ENCODE peak calls at places on chromosomes 13 and 19, in eight cellular contexts. D is lower lobe of right lung, E is HCT116, W is neural progenitor cell, B is ascending aorta, O is mucosa of descending colon, M is breast epithelium, H is tibial nerve. J is an unnamed sample. For H3K9me3, the result is how much of the 10 kb centered on the place peaks cover.

GRCh38 chr13:57925250-57925649 is 293.7 kb downstream of the PCDH17 start:
- DNase-seq in D (no peak), E (no peak), W (no peak), B (no peak), O (no peak), M (no peak), H (no peak), J (no peak)

GRCh38 chr19:48862827-48863226 is 5.6 kb downstream of the PLEKHA4 start:
- DNase-seq in D (no peak), E (no peak), W (no peak), B (no peak), O (no peak), M (no peak), H (no peak), J (no peak)

GRCh38 chr19:5296457-5297271 is 43.9 kb downstream of the PTPRS start:
- DNase-seq in D (no peak), E (no peak), W (no peak), B (no peak), O (no peak), M (no peak), H (no peak), J (no peak)

GRCh38 chr19:38745316-38745715 is 1.0 kb upstream of the CAPN12 start:
- DNase-seq in D (peak), E (no peak), W (no peak), B (no peak), O (no peak), M (no peak), H (no peak), J (no peak)

GRCh38 chr19:28727133-28727834 is 485.7 kb downstream of the UQCRFS1 start:
- DNase-seq in D (no peak), E (no peak), W (peak), B (no peak), O (peak), M (no peak), H (no peak), J (no peak)

GRCh38 chr19:2199861-2200623 is 36.1 kb downstream of the PLEKHJ1 start:
- DNase-seq in D (no peak), E (no peak), W (no peak), B (no peak), O (no peak), M (no peak), H (no peak), J (no peak)

GRCh38 chr13:34847751-34848150 is 94.3 kb upstream of the NBEA start:
- DNase-seq in D (no peak), E (no peak), W (no peak), B (no peak), O (peak), M (no peak), H (no peak), J (no peak)

GRCh38 chr13:20425819-20426219 is 99.8 kb downstream of the CRYL1 start:
- DNase-seq in D (no peak), E (no peak), W (no peak), B (no peak), O (no peak), M (no peak), H (no peak), J (no peak)

GRCh38 chr19:50959731-50960500 is 7.1 kb upstream of the KLK5 start:
- DNase-seq in D (no peak), E (no peak), W (no peak), B (no peak), O (no peak), M (no peak), H (no peak), J (no peak)

GRCh38 chr19:50962245-50962644 is 7.1 kb downstream of the KLK6 start:
- DNase-seq in D (no peak), E (no peak), W (no peak), B (no peak), O (no peak), M (no peak), H (no peak), J (no peak)

GRCh38 chr19:50967924-50968708 is 1.3 kb downstream of the KLK6 start:
- DNase-seq in D (no peak), E (no peak), W (peak), B (no peak), O (no peak), M (no peak), H (no peak), J (no peak)

GRCh38 chr19:50963381-50963780 is 6.0 kb downstream of the KLK6 start:
- DNase-seq in D (no peak), E (no peak), W (no peak), B (no peak), O (no peak), M (no peak), H (no peak), J (no peak)

GRCh38 chr19:50964266-50964665 is 5.1 kb downstream of the KLK6 start:
- DNase-seq in D (no peak), E (no peak), W (no peak), B (no peak), O (no peak), M (no peak), H (no peak), J (no peak)
- H3K9me3 ChIP-seq in D (under half), E (under half), W (under half), B (under half), O (under half), M (under half), H (under half), J (under half)

DNA sequence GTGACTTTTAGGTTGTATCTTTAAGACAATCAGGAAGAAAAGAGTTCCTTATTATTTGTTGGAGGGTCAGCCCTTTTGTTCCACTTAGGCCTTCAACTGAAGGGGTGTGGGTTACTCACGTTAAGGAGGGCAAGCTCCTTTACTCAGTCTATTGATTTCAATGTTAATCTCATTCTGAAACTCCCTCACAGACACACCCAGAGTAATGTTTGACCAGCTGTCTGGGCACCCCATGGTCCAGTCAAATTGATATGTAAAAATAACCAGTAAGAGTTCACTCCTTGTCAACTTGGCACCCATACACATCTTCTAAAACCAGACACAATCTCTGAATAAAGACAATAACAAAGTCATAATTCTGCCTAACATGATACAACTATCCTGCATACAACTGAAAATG is 292.9 kb downstream of the KLF5 start:
- DNase-seq in D (no peak), E (no peak), W (no peak), B (no peak), O (no peak), M (no peak), H (no peak), J (no peak)
- TF ChIP-seq CTCF in D (no peak), E (no peak), W (no peak), B (no peak), O (no peak), M (no peak), H (no peak), J (no peak)

DNA sequence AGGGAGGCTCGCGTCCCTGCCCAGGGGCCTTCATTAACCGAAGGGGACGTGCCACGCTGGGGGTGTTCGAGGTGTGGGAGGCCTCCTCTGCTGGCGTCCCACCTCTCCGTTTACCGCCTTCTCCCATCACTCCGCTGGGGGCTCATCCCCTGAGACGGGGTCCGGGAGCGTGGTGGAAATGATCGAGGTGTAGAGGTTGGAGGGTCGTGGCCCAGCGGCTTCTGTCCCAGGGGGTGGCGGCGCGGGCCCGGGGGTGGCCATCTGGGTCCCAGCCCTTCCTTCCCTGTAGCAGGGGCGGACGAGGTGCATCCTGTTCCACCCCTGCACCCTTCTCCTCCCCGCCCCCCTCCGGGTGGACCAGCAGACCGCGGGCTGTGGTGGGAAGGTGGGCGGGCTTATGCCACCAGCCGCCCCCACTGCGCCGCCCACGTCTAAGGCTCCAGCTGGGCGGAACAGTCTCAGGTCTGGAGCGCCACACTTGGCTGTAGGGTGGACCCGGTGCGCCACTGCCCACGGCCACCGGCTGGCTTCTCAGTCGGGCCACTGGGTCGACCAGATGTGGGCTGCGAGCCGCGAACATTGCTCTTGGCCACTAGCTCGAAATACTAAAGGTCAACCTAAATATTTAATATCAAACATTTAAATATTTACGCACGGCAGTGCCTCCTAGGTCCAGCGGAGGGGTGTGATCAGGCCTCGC is 69.5 kb downstream of the ZNF723 start:
- DNase-seq in D (no peak), E (no peak), W (no peak), B (no peak), O (no peak), M (no peak), H (no peak), J (no peak)
- H3K9me3 ChIP-seq in D (under half), E (under half), W (under half), B (under half), O (half or more), M (half or more), H (under half), J (under half)

GRCh38 chr13:109333893-109334651 is 452.3 kb downstream of the IRS2 start:
- DNase-seq in D (no peak), E (no peak), W (no peak), B (no peak), O (no peak), M (no peak), H (no peak), J (no peak)

GRCh38 chr13:109331898-109332297 is 454.5 kb downstream of the IRS2 start:
- DNase-seq in D (no peak), E (no peak), W (no peak), B (no peak), O (peak), M (no peak), H (no peak), J (no peak)

GRCh38 chr13:109330123-109330522 is 456.3 kb downstream of the IRS2 start:
- DNase-seq in D (no peak), E (no peak), W (no peak), B (no peak), O (no peak), M (no peak), H (no peak), J (no peak)

GRCh38 chr13:109330941-109331340 is 455.4 kb downstream of the IRS2 start:
- DNase-seq in D (no peak), E (no peak), W (no peak), B (no peak), O (no peak), M (no peak), H (no peak), J (no peak)

GRCh38 chr13:109332501-109333499 is 453.6 kb downstream of the IRS2 start:
- DNase-seq in D (no peak), E (no peak), W (no peak), B (no peak), O (peak), M (no peak), H (no peak), J (no peak)
- TF ChIP-seq CTCF in D (no peak), E (no peak), W (peak), B (no peak), O (no peak), M (no peak), H (no peak), J (no peak)

DNA sequence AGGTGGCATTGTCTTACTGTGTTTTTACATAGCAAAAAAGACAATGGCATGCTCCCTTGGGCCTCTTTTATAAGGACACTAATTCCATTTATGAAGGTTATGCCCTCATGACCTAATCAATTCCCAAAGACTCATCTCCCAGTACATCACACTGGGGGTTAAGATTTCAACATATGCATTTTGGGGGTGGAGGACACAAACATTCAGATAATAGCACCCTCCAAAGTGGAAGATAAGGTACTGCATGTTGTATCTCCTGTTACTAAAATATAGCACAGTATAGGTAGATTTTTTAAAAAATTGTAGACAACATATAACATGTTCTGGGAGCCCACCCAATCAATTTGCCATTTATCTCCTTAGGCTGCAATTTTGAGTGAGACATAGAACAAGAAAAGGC is 221.2 kb downstream of the LIG4 start:
- DNase-seq in D (no peak), E (no peak), W (no peak), B (no peak), O (no peak), M (no peak), H (no peak), J (no peak)
- H3K9me3 ChIP-seq in D (under half), E (under half), W (under half), B (under half), O (under half), M (under half), H (under half), J (under half)

DNA sequence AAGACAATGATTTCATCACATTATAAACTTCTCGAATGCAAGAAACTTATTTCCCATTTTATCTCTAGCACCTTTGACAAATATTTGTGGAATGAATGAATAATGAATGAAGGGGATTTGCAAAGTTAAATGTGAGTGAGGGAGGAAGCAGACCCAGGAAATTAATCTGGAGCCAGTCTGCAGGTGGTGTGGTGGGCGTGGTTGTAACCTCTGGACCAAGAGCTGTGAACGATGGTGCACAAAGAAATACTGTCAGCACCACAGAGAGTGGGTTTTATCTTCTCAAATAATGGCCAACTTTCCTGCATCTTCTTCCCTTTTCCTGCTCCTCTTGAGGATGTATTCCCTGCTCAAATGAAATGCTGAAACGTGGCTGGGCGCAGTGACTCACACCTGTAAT is 11.0 kb upstream of the ZNF792 start:
- DNase-seq in D (no peak), E (no peak), W (no peak), B (no peak), O (peak), M (no peak), H (no peak), J (no peak)
- TF ChIP-seq CTCF in D (no peak), E (no peak), W (no peak), B (no peak), O (no peak), M (no peak), H (no peak), J (no peak)

DNA sequence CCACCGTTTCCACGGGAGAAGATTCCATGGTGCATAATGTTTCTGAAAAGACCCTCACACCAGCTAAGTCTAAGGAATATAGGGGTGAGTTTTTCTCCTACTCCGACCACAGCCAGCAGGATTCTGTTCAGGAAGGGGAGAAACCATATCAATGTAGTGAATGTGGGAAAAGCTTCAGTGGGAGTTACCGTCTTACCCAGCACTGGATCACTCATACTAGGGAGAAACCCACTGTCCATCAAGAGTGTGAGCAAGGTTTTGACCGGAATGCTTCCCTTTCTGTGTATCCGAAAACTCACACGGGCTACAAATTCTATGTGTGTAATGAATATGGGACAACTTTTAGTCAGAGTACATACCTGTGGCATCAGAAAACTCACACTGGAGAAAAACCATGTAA is 19.1 kb downstream of the ZNF473 start:
- DNase-seq in D (no peak), E (no peak), W (no peak), B (no peak), O (no peak), M (no peak), H (no peak), J (no peak)
- H3K9me3 ChIP-seq in D (under half), E (under half), W (under half), B (half or more), O (under half), M (under half), H (under half), J (under half)

GRCh38 chr13:32911506-32911905 is 104.7 kb upstream of the KL start:
- DNase-seq in D (no peak), E (peak), W (peak), B (no peak), O (peak), M (no peak), H (no peak), J (no peak)
- TF ChIP-seq CTCF in D (peak), E (peak), W (peak), B (no peak), O (no peak), M (no peak), H (peak), J (no peak)

GRCh38 chr19:52566121-52566520 is 4.0 kb upstream of the ZNF701 start:
- DNase-seq in D (no peak), E (no peak), W (no peak), B (no peak), O (no peak), M (no peak), H (no peak), J (no peak)
- H3K9me3 ChIP-seq in D (half or more), E (under half), W (under half), B (half or more), O (half or more), M (under half), H (under half), J (half or more)

J was measured in CD4-positive, alpha-beta T cell.